ENCODE peak calls at places on chromosomes 11 and 22, in four cellular contexts. N is ovary, O is heart left ventricle, Z is IMR-90. U is an unnamed sample. For H3K36me3, the result is how much of the 10 kb centered on the place peaks cover.

GRCh38 chr22:49827307-49827852 is 293 bp downstream of the BRD1 start:
- DNase-seq in N (no peak), Z (no peak), O (no peak), U (no peak)

GRCh38 chr11:73030130-73030529 is 112.0 kb downstream of the FCHSD2 start:
- DNase-seq in N (no peak), Z (no peak), O (no peak), U (no peak)

GRCh38 chr11:126992804-126993111 is 7.8 kb downstream of the KIRREL3 start:
- DNase-seq in O (no peak), N (no peak), Z (peak), U (no peak)

GRCh38 chr22:46569848-46570695 is 32.7 kb upstream of the CELSR1 start:
- DNase-seq in Z (no peak), N (no peak), O (peak), U (no peak)

GRCh38 chr11:12441081-12441801 is 63.9 kb downstream of the PARVA start:
- DNase-seq in O (no peak), Z (peak), N (no peak), U (no peak)

GRCh38 chr22:37894939-37895670 is 11.0 kb upstream of the MICALL1 start:
- DNase-seq in N (no peak), O (no peak), Z (no peak), U (no peak)

GRCh38 chr11:133924661-133925060 is 32.1 kb downstream of the IGSF9B start:
- DNase-seq in O (no peak), N (no peak), Z (no peak), U (no peak)

GRCh38 chr11:123740787-123741158 is 687 bp downstream of the ZNF202 start:
- DNase-seq in O (peak), Z (no peak), N (no peak), U (no peak)

GRCh38 chr11:60389279-60389910 is 6.9 kb upstream of the MS4A14 start:
- DNase-seq in N (no peak), O (no peak), Z (no peak), U (no peak)

GRCh38 chr22:19615001-19615461 is 90.8 kb upstream of the CLDN5 start:
- DNase-seq in N (no peak), Z (no peak), O (no peak), U (no peak)

GRCh38 chr22:47552541-47553205 is 790.2 kb downstream of the TBC1D22A start:
- DNase-seq in Z (no peak), N (no peak), O (no peak), U (no peak)

GRCh38 chr11:12222099-12222751 is 111.8 kb downstream of the MICAL2 start:
- DNase-seq in N (peak), Z (no peak), O (peak), U (no peak)

GRCh38 chr11:1338201-1339065 is 29.0 kb upstream of the TOLLIP start:
- DNase-seq in O (peak), Z (no peak), N (peak), U (no peak)

GRCh38 chr11:88282789-88283188 is 54.7 kb downstream of the CTSC start:
- DNase-seq in N (no peak), Z (no peak), O (no peak), U (no peak)

GRCh38 chr22:37566329-37566837 is 6.1 kb downstream of the CDC42EP1 start:
- DNase-seq in O (no peak), Z (no peak), N (no peak), U (no peak)

GRCh38 chr11:115724709-115725108 is 220.5 kb upstream of the CADM1 start:
- DNase-seq in Z (peak), O (no peak), N (no peak), U (no peak)

GRCh38 chr22:33018232-33018864 is 39.8 kb downstream of the SYN3 start:
- DNase-seq in O (peak), N (no peak), Z (peak), U (peak)

DNA sequence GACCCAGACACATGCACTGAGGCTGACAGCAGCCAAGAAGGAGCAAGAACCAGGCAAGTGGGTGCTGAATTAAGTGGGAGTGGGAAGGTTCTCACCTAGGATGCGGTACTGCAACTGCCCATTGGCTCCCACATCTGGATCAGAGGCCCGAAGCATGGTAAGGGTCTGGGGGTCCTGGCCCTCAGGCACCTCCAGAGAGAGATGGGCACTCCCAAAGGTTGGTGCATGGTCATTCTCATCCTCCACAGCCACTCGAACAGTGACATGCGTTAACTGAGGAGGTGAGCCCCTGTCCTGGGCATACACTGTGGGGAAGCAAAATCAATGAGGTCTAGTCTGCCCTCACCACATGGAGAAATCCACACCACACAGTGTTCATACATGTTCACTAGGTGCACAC is 9.3 kb upstream of the TPP1 start:
- DNase-seq in N (no peak), Z (no peak), O (no peak), U (no peak)
- H3K36me3 ChIP-seq in N (under half), Z (half or more), O (half or more), U (half or more)

DNA sequence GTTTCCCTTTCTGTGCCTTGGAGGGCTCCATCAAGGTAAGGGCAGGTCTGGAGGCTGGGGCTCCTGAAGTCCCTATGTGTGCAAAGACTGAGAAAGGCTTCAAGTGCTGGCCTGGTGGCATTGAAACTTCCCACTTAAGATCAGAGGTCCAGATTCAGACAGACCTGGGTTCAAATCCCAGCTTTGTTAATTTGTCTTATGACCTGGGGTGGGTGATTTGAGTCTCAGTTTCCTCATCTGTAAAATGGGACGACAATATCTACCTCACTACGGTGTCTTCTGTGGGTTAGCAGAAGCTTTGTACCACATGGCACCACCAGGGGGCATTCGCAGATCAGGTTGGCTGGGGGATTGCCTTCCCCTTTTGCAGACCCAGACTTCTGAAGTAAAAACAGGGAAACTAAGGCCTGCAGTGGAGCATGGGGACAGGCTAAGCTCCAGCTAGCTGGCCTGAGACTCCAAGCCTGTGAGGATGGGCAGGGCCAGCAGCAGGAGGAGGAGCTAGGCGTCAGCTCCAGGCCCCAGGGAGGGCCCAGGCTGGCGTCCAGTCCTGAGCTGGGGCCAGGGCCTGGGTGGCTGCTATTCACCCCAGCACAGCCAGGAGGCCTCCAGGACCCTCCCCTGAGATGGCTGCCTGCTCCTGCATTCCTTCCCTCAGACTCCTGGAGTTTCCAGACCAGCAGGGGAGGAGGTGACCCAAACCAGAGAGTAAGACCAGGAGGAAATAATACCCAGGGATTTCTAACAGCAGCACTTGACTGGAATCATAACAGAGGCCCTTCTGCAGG is 1.5 kb downstream of the CASTOR1 start:
- DNase-seq in Z (peak), N (peak), O (peak), U (peak)
- TF ChIP-seq POLR2A in Z (peak), N (peak), O (peak), U (peak)

DNA sequence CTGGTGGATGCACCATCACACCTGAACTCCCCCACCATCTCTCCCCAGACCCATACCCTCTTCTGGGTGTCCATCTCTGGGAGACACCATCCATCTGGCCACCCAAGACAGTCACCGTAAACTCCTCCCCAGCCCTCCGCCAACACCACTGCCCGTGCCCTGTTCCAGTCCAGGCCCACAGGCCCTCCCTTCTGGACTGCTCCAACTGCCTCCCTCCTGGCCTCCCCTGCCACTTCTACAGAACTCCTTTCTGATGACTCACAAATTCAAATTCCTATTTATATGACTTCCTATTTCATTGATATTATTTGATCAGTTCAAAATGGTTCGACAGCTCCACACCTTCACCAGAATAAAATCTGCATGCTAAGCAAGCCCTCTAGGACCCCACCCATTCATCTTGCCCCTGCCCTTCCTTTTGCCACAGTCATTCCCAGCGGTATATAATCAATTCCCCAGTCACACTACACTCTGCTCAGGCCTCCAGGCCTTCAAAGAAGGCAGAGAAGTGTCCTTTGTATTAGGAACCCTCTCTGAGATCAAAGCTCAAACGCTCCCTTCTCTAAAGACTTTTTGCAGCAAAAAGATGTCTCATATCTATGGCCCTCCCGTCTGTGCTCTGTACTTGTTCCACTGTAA is 29.1 kb downstream of the MYH9 start:
- DNase-seq in Z (no peak), N (no peak), O (no peak), U (no peak)
- H3K36me3 ChIP-seq in Z (under half), N (under half), O (under half), U (under half)

GRCh38 chr11:9874466-9874865 is 210.6 kb downstream of the SWAP70 start:
- DNase-seq in Z (no peak), O (no peak), N (no peak), U (no peak)

GRCh38 chr11:9862981-9863380 is 199.1 kb downstream of the SWAP70 start:
- DNase-seq in Z (no peak), N (no peak), O (no peak), U (no peak)

DNA sequence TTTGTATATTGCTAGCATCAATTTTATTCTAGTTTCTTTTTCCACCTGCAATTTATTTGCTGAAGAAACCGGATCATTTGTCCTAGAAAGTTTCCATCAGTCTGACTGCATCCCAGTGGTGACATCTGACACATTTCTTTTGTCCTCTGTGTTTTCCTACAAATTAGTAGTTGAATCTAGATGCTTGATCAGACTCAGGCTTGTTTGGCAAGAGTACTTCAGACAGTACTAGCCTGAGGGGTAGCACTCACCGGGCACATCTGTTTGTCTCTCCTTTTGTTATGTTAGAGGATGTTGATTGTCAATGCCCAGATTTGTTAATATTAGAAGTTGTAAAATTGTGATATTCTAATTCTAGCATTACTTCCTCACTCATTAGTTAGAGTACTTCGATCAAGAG is 204.8 kb downstream of the SWAP70 start:
- DNase-seq in Z (no peak), N (no peak), O (no peak), U (no peak)
- TF ChIP-seq POLR2A in Z (no peak), N (no peak), O (no peak), U (no peak)

GRCh38 chr11:121300972-121301699 is 8.6 kb downstream of the SC5D start:
- DNase-seq in O (no peak), Z (no peak), N (no peak), U (no peak)

GRCh38 chr11:121297872-121298271 is 5.3 kb downstream of the SC5D start:
- DNase-seq in N (no peak), O (no peak), Z (no peak), U (no peak)

GRCh38 chr11:121298770-121299169 is 6.2 kb downstream of the SC5D start:
- DNase-seq in N (no peak), Z (no peak), O (no peak), U (no peak)

GRCh38 chr11:121299417-121299816 is 6.8 kb downstream of the SC5D start:
- DNase-seq in N (no peak), Z (peak), O (no peak), U (no peak)

GRCh38 chr11:121300313-121300971 is 7.9 kb downstream of the SC5D start:
- DNase-seq in O (peak), Z (no peak), N (no peak), U (no peak)
- H3K36me3 ChIP-seq in O (under half), Z (under half), N (under half), U (under half)

U was measured in tibial nerve.